ENCODE peak calls at places on chromosomes 11 and 22, in nine cellular contexts. X, R, V, H, J, K, B, U and T are unnamed samples.

GRCh38 chr22:39947488-39948216 is 12.5 kb upstream of the TMA7B start:
- DNase-seq in H (no peak), V (peak), X (no peak), U (no peak), K (no peak), R (no peak), B (no peak), J (no peak), T (no peak)

GRCh38 chr11:85974126-85974525 is 94.8 kb downstream of the PICALM start:
- DNase-seq in H (no peak), V (no peak), X (no peak), B (no peak), K (no peak), R (no peak), J (no peak), U (no peak), T (no peak)

GRCh38 chr22:19719055-19719482 is 4.3 kb upstream of the GP1BB start:
- DNase-seq in V (no peak), U (no peak), J (no peak), K (no peak), X (no peak), H (no peak), R (no peak), B (peak), T (no peak)

GRCh38 chr11:118263694-118264567 is at the start of gene MPZL2:
- DNase-seq in U (no peak), V (peak), B (no peak), H (no peak), X (no peak), K (no peak), R (no peak), J (peak), T (no peak)

GRCh38 chr11:86519064-86519911 is 144.6 kb downstream of the CCDC81 start:
- DNase-seq in K (no peak), J (no peak), R (no peak), H (no peak), V (peak), U (no peak), X (no peak), B (peak), T (no peak)

GRCh38 chr11:67308031-67308866 is 4.9 kb downstream of the SSH3 start:
- DNase-seq in B (no peak), R (no peak), H (no peak), K (no peak), X (no peak), J (no peak), V (no peak), U (no peak), T (no peak)

GRCh38 chr11:20156280-20156875 is 3.9 kb downstream of the DBX1 start:
- DNase-seq in H (no peak), X (peak), B (no peak), V (peak), R (no peak), K (peak), U (no peak), J (peak), T (no peak)

GRCh38 chr11:16110862-16111261 is 245.5 kb downstream of the SOX6 start:
- DNase-seq in H (no peak), U (no peak), R (no peak), V (no peak), B (peak), J (no peak), X (no peak), K (no peak), T (no peak)

GRCh38 chr11:64598797-64599697 is 8.0 kb downstream of the SLC22A12 start:
- DNase-seq in H (no peak), V (no peak), B (no peak), R (no peak), U (no peak), X (no peak), K (no peak), J (no peak), T (no peak)